ENCODE peak calls at places on chromosome 14, in six cellular contexts. One of them, this sample, is unnamed.

GRCh38 chr14:51564986-51565604 is 86.6 kb upstream of the FRMD6 start:
- DNase-seq in A549: no peak
- DNase-seq in endothelial cell of umbilical vein: no peak
- DNase-seq in NB4: no peak
- DNase-seq in testis: no peak
- DNase-seq in heart left ventricle: no peak
- DNase-seq in this sample: no peak

GRCh38 chr14:94404561-94404960 is 16.2 kb upstream of the SERPINA1 start:
- DNase-seq in A549: no peak
- DNase-seq in endothelial cell of umbilical vein: no peak
- DNase-seq in NB4: no peak
- DNase-seq in testis: no peak
- DNase-seq in heart left ventricle: no peak
- DNase-seq in this sample: no peak

GRCh38 chr14:30708157-30708556 is 86.0 kb downstream of the SCFD1 start:
- DNase-seq in A549: peak
- DNase-seq in endothelial cell of umbilical vein: no peak
- DNase-seq in NB4: peak
- DNase-seq in testis: no peak
- DNase-seq in heart left ventricle: no peak
- DNase-seq in this sample: no peak

GRCh38 chr14:22981090-22982012 is 1.0 kb downstream of the AJUBA start:
- DNase-seq in A549: peak
- DNase-seq in endothelial cell of umbilical vein: peak
- DNase-seq in NB4: no peak
- DNase-seq in testis: no peak
- DNase-seq in heart left ventricle: no peak
- DNase-seq in this sample: no peak

GRCh38 chr14:32201816-32202467 is at the start of gene RNU6-7:
- DNase-seq in A549: peak
- DNase-seq in endothelial cell of umbilical vein: no peak
- DNase-seq in NB4: peak
- DNase-seq in testis: peak
- DNase-seq in heart left ventricle: peak
- DNase-seq in this sample: peak

GRCh38 chr14:61281186-61281676 is at the start of gene TMEM30B:
- DNase-seq in A549: no peak
- DNase-seq in endothelial cell of umbilical vein: no peak
- DNase-seq in NB4: no peak
- DNase-seq in testis: peak
- DNase-seq in heart left ventricle: no peak
- DNase-seq in this sample: peak

GRCh38 chr14:74510211-74510931 is 16.8 kb downstream of the ISCA2 start:
- DNase-seq in A549: no peak
- DNase-seq in endothelial cell of umbilical vein: no peak
- DNase-seq in NB4: no peak
- DNase-seq in testis: no peak
- DNase-seq in heart left ventricle: no peak
- DNase-seq in this sample: no peak

GRCh38 chr14:66405158-66405557 is 81.0 kb upstream of the CCDC196 start:
- DNase-seq in A549: no peak
- DNase-seq in endothelial cell of umbilical vein: no peak
- DNase-seq in NB4: peak
- DNase-seq in testis: no peak
- DNase-seq in heart left ventricle: no peak
- DNase-seq in this sample: no peak

GRCh38 chr14:104741803-104742251 is 11.1 kb upstream of the SIVA1 start:
- DNase-seq in A549: no peak
- DNase-seq in endothelial cell of umbilical vein: no peak
- DNase-seq in NB4: no peak
- DNase-seq in testis: no peak
- DNase-seq in heart left ventricle: no peak
- DNase-seq in this sample: no peak

GRCh38 chr14:52253503-52253902 is 14.0 kb upstream of the PTGDR start:
- DNase-seq in A549: no peak
- DNase-seq in endothelial cell of umbilical vein: no peak
- DNase-seq in NB4: no peak
- DNase-seq in testis: no peak
- DNase-seq in heart left ventricle: no peak
- DNase-seq in this sample: no peak

GRCh38 chr14:58717821-58718220 is 80.1 kb downstream of the DACT1 start:
- DNase-seq in A549: no peak
- DNase-seq in endothelial cell of umbilical vein: no peak
- DNase-seq in NB4: no peak
- DNase-seq in testis: no peak
- DNase-seq in heart left ventricle: no peak
- DNase-seq in this sample: no peak

GRCh38 chr14:55705651-55706340 is 125.8 kb downstream of the KTN1 start:
- DNase-seq in A549: peak
- DNase-seq in endothelial cell of umbilical vein: no peak
- DNase-seq in NB4: no peak
- DNase-seq in testis: no peak
- DNase-seq in heart left ventricle: no peak
- DNase-seq in this sample: no peak

GRCh38 chr14:30906752-30907658 is 32.6 kb downstream of the COCH start:
- DNase-seq in A549: peak
- DNase-seq in endothelial cell of umbilical vein: peak
- DNase-seq in NB4: peak
- DNase-seq in testis: no peak
- DNase-seq in heart left ventricle: no peak
- DNase-seq in this sample: no peak

GRCh38 chr14:101823511-101824120 is 62.1 kb downstream of the PPP2R5C start:
- DNase-seq in A549: no peak
- DNase-seq in endothelial cell of umbilical vein: peak
- DNase-seq in NB4: no peak
- DNase-seq in testis: no peak
- DNase-seq in heart left ventricle: no peak
- DNase-seq in this sample: peak

GRCh38 chr14:55133416-55133815 is 4.4 kb downstream of the LGALS3 start:
- DNase-seq in A549: no peak
- DNase-seq in endothelial cell of umbilical vein: peak
- DNase-seq in NB4: peak
- DNase-seq in testis: peak
- DNase-seq in heart left ventricle: no peak
- DNase-seq in this sample: no peak

GRCh38 chr14:52694761-52695480 is 437 bp downstream of the ERO1A start:
- DNase-seq in A549: peak
- DNase-seq in endothelial cell of umbilical vein: peak
- DNase-seq in NB4: peak
- DNase-seq in testis: peak
- DNase-seq in heart left ventricle: peak
- DNase-seq in this sample: peak

GRCh38 chr14:85195872-85196477 is 334.0 kb upstream of the FLRT2 start:
- DNase-seq in A549: peak
- DNase-seq in endothelial cell of umbilical vein: peak
- DNase-seq in NB4: peak
- DNase-seq in testis: peak
- DNase-seq in heart left ventricle: no peak
- DNase-seq in this sample: no peak

GRCh38 chr14:106039400-106039799 is 513.0 kb downstream of the TMEM121 start:
- DNase-seq in A549: peak
- DNase-seq in endothelial cell of umbilical vein: no peak
- DNase-seq in NB4: peak
- DNase-seq in testis: no peak
- DNase-seq in heart left ventricle: no peak
- DNase-seq in this sample: peak

GRCh38 chr14:33922125-33922524 is 28.7 kb downstream of the EGLN3 start:
- DNase-seq in A549: no peak
- DNase-seq in endothelial cell of umbilical vein: peak
- DNase-seq in NB4: no peak
- DNase-seq in testis: no peak
- DNase-seq in heart left ventricle: no peak
- DNase-seq in this sample: no peak

GRCh38 chr14:31955941-31956579 is 121.0 kb upstream of the ARHGAP5 start:
- DNase-seq in A549: peak
- DNase-seq in endothelial cell of umbilical vein: no peak
- DNase-seq in NB4: no peak
- DNase-seq in testis: no peak
- DNase-seq in heart left ventricle: no peak
- DNase-seq in this sample: no peak

DNA sequence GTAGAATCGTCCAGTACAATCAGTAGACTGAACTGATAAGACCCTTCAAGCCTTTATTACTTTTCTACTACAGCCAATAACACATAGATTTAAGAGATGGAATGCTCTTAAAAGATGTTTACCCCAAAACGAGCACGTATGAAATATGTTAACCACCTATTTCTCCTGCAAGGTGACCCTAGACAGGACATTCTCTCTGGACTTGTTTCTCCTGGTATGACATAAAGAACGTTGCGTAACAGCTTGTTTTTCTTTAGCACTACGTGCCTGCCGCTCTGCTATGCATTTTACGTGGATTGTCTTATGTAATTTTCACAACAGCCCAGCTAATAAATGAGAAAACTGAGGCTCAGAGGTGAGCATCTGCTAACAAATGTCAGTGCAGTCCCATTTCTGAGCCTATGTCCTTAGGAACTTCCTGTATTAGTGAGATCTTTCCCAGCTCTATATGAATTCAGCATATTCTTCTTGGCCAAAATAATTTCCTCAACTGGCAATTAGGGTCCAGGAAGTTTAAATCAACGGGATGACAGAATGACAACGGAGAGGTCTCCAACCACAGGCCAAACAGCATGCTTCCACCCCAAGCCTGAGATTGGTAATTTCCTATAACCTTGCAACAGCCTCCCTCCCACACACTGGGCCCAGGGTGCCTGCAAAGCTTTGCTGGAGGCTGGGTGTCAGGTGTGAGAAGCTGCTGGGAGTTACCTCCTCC is 3.7 kb downstream of the NFKBIA start:
- DNase-seq in A549: no peak
- DNase-seq in endothelial cell of umbilical vein: peak
- DNase-seq in NB4: peak
- DNase-seq in testis: no peak
- DNase-seq in heart left ventricle: no peak
- DNase-seq in this sample: peak
- TF ChIP-seq POLR2A in A549: no peak
- TF ChIP-seq POLR2A in endothelial cell of umbilical vein: peak
- TF ChIP-seq POLR2A in NB4: no peak
- TF ChIP-seq POLR2A in testis: no peak
- TF ChIP-seq POLR2A in heart left ventricle: no peak
- TF ChIP-seq POLR2A in this sample: peak

GRCh38 chr14:24258548-24259265 is 4.3 kb downstream of the TGM1 start:
- DNase-seq in A549: no peak
- DNase-seq in endothelial cell of umbilical vein: no peak
- DNase-seq in NB4: no peak
- DNase-seq in testis: no peak
- DNase-seq in heart left ventricle: no peak
- DNase-seq in this sample: no peak

GRCh38 chr14:24260780-24261157 is 2.2 kb downstream of the TGM1 start:
- DNase-seq in A549: no peak
- DNase-seq in endothelial cell of umbilical vein: no peak
- DNase-seq in NB4: no peak
- DNase-seq in testis: no peak
- DNase-seq in heart left ventricle: no peak
- DNase-seq in this sample: no peak

GRCh38 chr14:24258119-24258518 is 4.9 kb downstream of the TGM1 start:
- DNase-seq in A549: no peak
- DNase-seq in endothelial cell of umbilical vein: no peak
- DNase-seq in NB4: no peak
- DNase-seq in testis: no peak
- DNase-seq in heart left ventricle: no peak
- DNase-seq in this sample: no peak

GRCh38 chr14:24260026-24260779 is 2.8 kb downstream of the TGM1 start:
- DNase-seq in A549: no peak
- DNase-seq in endothelial cell of umbilical vein: no peak
- DNase-seq in NB4: no peak
- DNase-seq in testis: no peak
- DNase-seq in heart left ventricle: no peak
- DNase-seq in this sample: no peak

DNA sequence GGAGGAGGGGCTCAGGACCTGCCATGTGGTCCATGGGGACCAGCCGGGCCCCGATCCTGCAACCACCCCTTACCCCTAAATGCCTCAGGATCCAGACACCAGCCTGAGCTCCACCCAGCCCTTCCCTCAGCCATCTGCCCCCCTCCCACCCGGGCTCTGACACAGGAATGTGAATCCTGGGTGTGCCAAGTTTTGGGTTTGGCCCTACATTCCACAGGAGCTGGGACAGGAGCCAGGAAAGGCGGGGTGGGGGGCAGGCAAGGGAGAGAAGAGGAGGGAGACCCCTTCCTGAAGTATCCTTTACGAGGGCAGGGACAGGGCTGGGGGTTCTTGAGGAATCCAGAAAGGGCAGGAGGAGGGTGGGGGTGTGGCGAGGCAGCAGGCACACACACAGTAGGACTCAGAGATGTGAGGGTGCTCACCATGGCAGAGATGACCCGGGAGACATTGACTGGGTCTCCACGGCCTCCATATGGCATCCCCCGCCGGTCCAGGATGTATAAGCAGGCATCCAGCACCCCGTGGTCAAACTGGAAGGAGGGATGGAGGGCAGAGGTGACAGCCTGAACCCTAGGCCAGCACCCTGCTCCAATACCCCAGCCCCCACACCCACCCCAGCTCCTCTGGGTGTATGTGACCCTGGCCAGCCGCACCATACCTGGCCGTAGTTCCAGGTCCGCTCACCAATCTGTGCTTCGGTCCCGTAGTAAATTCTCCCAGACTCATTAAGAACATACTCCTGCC is 3.5 kb downstream of the TGM1 start:
- DNase-seq in A549: no peak
- DNase-seq in endothelial cell of umbilical vein: no peak
- DNase-seq in NB4: no peak
- DNase-seq in testis: no peak
- DNase-seq in heart left ventricle: no peak
- DNase-seq in this sample: no peak
- TF ChIP-seq POLR2A in A549: no peak
- TF ChIP-seq POLR2A in endothelial cell of umbilical vein: no peak
- TF ChIP-seq POLR2A in NB4: no peak
- TF ChIP-seq POLR2A in testis: no peak
- TF ChIP-seq POLR2A in heart left ventricle: no peak
- TF ChIP-seq POLR2A in this sample: no peak

GRCh38 chr14:60247994-60248696 is 876 bp upstream of the PPM1A start:
- DNase-seq in A549: peak
- DNase-seq in endothelial cell of umbilical vein: peak
- DNase-seq in NB4: peak
- DNase-seq in testis: peak
- DNase-seq in heart left ventricle: peak
- DNase-seq in this sample: peak

GRCh38 chr14:60250318-60251035 is 1.5 kb downstream of the PPM1A start:
- DNase-seq in A549: peak
- DNase-seq in endothelial cell of umbilical vein: no peak
- DNase-seq in NB4: peak
- DNase-seq in testis: peak
- DNase-seq in heart left ventricle: no peak
- DNase-seq in this sample: peak

GRCh38 chr14:60249321-60250251 is 565 bp downstream of the PPM1A start:
- DNase-seq in A549: peak
- DNase-seq in endothelial cell of umbilical vein: peak
- DNase-seq in NB4: peak
- DNase-seq in testis: peak
- DNase-seq in heart left ventricle: peak
- DNase-seq in this sample: peak

GRCh38 chr14:60251877-60252276 is 2.9 kb downstream of the PPM1A start:
- DNase-seq in A549: no peak
- DNase-seq in endothelial cell of umbilical vein: no peak
- DNase-seq in NB4: no peak
- DNase-seq in testis: no peak
- DNase-seq in heart left ventricle: no peak
- DNase-seq in this sample: no peak

GRCh38 chr14:60248697-60249314 is at the start of gene PPM1A:
- DNase-seq in A549: peak
- DNase-seq in endothelial cell of umbilical vein: peak
- DNase-seq in NB4: peak
- DNase-seq in testis: peak
- DNase-seq in heart left ventricle: peak
- DNase-seq in this sample: peak
- TF ChIP-seq POLR2A in A549: peak
- TF ChIP-seq POLR2A in endothelial cell of umbilical vein: peak
- TF ChIP-seq POLR2A in NB4: peak
- TF ChIP-seq POLR2A in testis: peak
- TF ChIP-seq POLR2A in heart left ventricle: peak
- TF ChIP-seq POLR2A in this sample: peak

GRCh38 chr14:73370561-73370960 is 87.8 kb downstream of the NUMB start:
- DNase-seq in A549: no peak
- DNase-seq in endothelial cell of umbilical vein: no peak
- DNase-seq in NB4: no peak
- DNase-seq in testis: no peak
- DNase-seq in heart left ventricle: no peak
- DNase-seq in this sample: no peak
- TF ChIP-seq POLR2A in A549: no peak
- TF ChIP-seq POLR2A in endothelial cell of umbilical vein: no peak
- TF ChIP-seq POLR2A in NB4: no peak
- TF ChIP-seq POLR2A in testis: no peak
- TF ChIP-seq POLR2A in heart left ventricle: no peak
- TF ChIP-seq POLR2A in this sample: no peak